ENCODE peak calls at places on chromosomes 5 and 9, in six cellular contexts. One of them, this sample, is unnamed.

GRCh38 chr5:136063778-136064465 is 35.1 kb downstream of the TGFBI start:
- DNase-seq in K562: no peak
- DNase-seq in H1: no peak
- DNase-seq in A549: no peak
- DNase-seq in HepG2: no peak
- DNase-seq in SK-N-SH: no peak
- DNase-seq in this sample: no peak

GRCh38 chr5:115243412-115243811 is 19.3 kb downstream of the PGGT1B start:
- DNase-seq in K562: no peak
- DNase-seq in A549: no peak
- DNase-seq in H1: no peak
- DNase-seq in HepG2: no peak
- DNase-seq in SK-N-SH: no peak
- DNase-seq in this sample: no peak

GRCh38 chr9:87551692-87552303 is 54.1 kb downstream of the DAPK1 start:
- DNase-seq in K562: peak
- DNase-seq in H1: no peak
- DNase-seq in HepG2: no peak
- DNase-seq in A549: no peak
- DNase-seq in SK-N-SH: no peak
- DNase-seq in this sample: no peak

GRCh38 chr9:77014597-77015263 is 4.7 kb upstream of the FOXB2 start:
- DNase-seq in HepG2: no peak
- DNase-seq in H1: peak
- DNase-seq in A549: no peak
- DNase-seq in K562: no peak
- DNase-seq in SK-N-SH: no peak
- DNase-seq in this sample: no peak

GRCh38 chr9:38634315-38634714 is 13.9 kb upstream of the ANKRD18A start:
- DNase-seq in A549: no peak
- DNase-seq in SK-N-SH: no peak
- DNase-seq in K562: no peak
- DNase-seq in HepG2: no peak
- DNase-seq in H1: no peak
- DNase-seq in this sample: no peak

GRCh38 chr9:4061717-4062116 is 238.2 kb downstream of the GLIS3 start:
- DNase-seq in K562: no peak
- DNase-seq in A549: no peak
- DNase-seq in SK-N-SH: no peak
- DNase-seq in HepG2: no peak
- DNase-seq in H1: no peak
- DNase-seq in this sample: no peak

GRCh38 chr5:72523960-72524582 is 16.9 kb upstream of the ZNF366 start:
- DNase-seq in H1: no peak
- DNase-seq in K562: no peak
- DNase-seq in SK-N-SH: no peak
- DNase-seq in HepG2: peak
- DNase-seq in A549: no peak
- DNase-seq in this sample: peak

GRCh38 chr9:125137200-125137599 is 6.1 kb downstream of the SCAI start:
- DNase-seq in SK-N-SH: no peak
- DNase-seq in H1: no peak
- DNase-seq in K562: no peak
- DNase-seq in HepG2: no peak
- DNase-seq in A549: no peak
- DNase-seq in this sample: no peak

GRCh38 chr5:61333351-61334223 is 1.5 kb downstream of the ZSWIM6 start:
- DNase-seq in H1: peak
- DNase-seq in A549: no peak
- DNase-seq in K562: peak
- DNase-seq in HepG2: no peak
- DNase-seq in SK-N-SH: peak
- DNase-seq in this sample: no peak

GRCh38 chr5:77104813-77105212 is 17.7 kb upstream of the ZBED3 start:
- DNase-seq in A549: no peak
- DNase-seq in HepG2: no peak
- DNase-seq in K562: no peak
- DNase-seq in SK-N-SH: no peak
- DNase-seq in H1: no peak
- DNase-seq in this sample: no peak

GRCh38 chr5:177427211-177427822 is 841 bp downstream of the GRK6 start:
- DNase-seq in HepG2: no peak
- DNase-seq in A549: no peak
- DNase-seq in K562: peak
- DNase-seq in SK-N-SH: peak
- DNase-seq in H1: no peak
- DNase-seq in this sample: no peak

GRCh38 chr5:173320259-173320658 is 8.0 kb downstream of the STC2 start:
- DNase-seq in SK-N-SH: no peak
- DNase-seq in K562: no peak
- DNase-seq in A549: no peak
- DNase-seq in HepG2: no peak
- DNase-seq in H1: no peak
- DNase-seq in this sample: no peak

GRCh38 chr9:23648651-23649050 is 177.4 kb downstream of the ELAVL2 start:
- DNase-seq in K562: no peak
- DNase-seq in H1: no peak
- DNase-seq in SK-N-SH: no peak
- DNase-seq in A549: no peak
- DNase-seq in HepG2: no peak
- DNase-seq in this sample: no peak

GRCh38 chr9:116271991-116272390 is 118.4 kb downstream of the PAPPA start:
- DNase-seq in K562: no peak
- DNase-seq in A549: no peak
- DNase-seq in H1: peak
- DNase-seq in SK-N-SH: no peak
- DNase-seq in HepG2: no peak
- DNase-seq in this sample: no peak

GRCh38 chr9:31637265-31637664 is 747.2 kb upstream of the ACO1 start:
- DNase-seq in H1: no peak
- DNase-seq in SK-N-SH: no peak
- DNase-seq in K562: no peak
- DNase-seq in HepG2: no peak
- DNase-seq in A549: no peak
- DNase-seq in this sample: no peak

GRCh38 chr5:130213607-130214006 is 309.3 kb downstream of the CHSY3 start:
- DNase-seq in SK-N-SH: no peak
- DNase-seq in A549: no peak
- DNase-seq in HepG2: no peak
- DNase-seq in K562: no peak
- DNase-seq in H1: no peak
- DNase-seq in this sample: no peak

GRCh38 chr9:10855847-10856246 is 243.0 kb upstream of the PTPRD start:
- DNase-seq in SK-N-SH: no peak
- DNase-seq in A549: no peak
- DNase-seq in K562: no peak
- DNase-seq in H1: no peak
- DNase-seq in HepG2: no peak
- DNase-seq in this sample: no peak

GRCh38 chr9:113963914-113964739 is 88.0 kb downstream of the ZNF618 start:
- DNase-seq in SK-N-SH: no peak
- DNase-seq in HepG2: no peak
- DNase-seq in K562: no peak
- DNase-seq in H1: no peak
- DNase-seq in A549: no peak
- DNase-seq in this sample: no peak

GRCh38 chr9:79952401-79952800 is 380.6 kb downstream of the TLE4 start:
- DNase-seq in H1: no peak
- DNase-seq in SK-N-SH: no peak
- DNase-seq in HepG2: no peak
- DNase-seq in A549: no peak
- DNase-seq in K562: no peak
- DNase-seq in this sample: no peak

GRCh38 chr9:84556556-84556955 is 113.0 kb upstream of the NTRK2 start:
- DNase-seq in SK-N-SH: no peak
- DNase-seq in HepG2: no peak
- DNase-seq in A549: no peak
- DNase-seq in K562: no peak
- DNase-seq in H1: no peak
- DNase-seq in this sample: no peak

GRCh38 chr9:134864821-134865190 is 15.8 kb upstream of the FCN2 start:
- DNase-seq in H1: no peak
- DNase-seq in HepG2: no peak
- DNase-seq in SK-N-SH: no peak
- DNase-seq in K562: no peak
- DNase-seq in A549: no peak
- DNase-seq in this sample: no peak
- TF ChIP-seq CHD2 in H1: no peak
- TF ChIP-seq CHD2 in HepG2: no peak
- TF ChIP-seq CHD2 in SK-N-SH: no peak
- TF ChIP-seq CHD2 in K562: no peak
- TF ChIP-seq CHD2 in A549: no peak
- TF ChIP-seq CHD2 in this sample: no peak

GRCh38 chr5:40383719-40384651 is 295.7 kb upstream of the PTGER4 start:
- DNase-seq in A549: no peak
- DNase-seq in K562: no peak
- DNase-seq in SK-N-SH: no peak
- DNase-seq in H1: no peak
- DNase-seq in HepG2: no peak
- DNase-seq in this sample: no peak

GRCh38 chr5:40384782-40385390 is 294.8 kb upstream of the PTGER4 start:
- DNase-seq in K562: no peak
- DNase-seq in H1: no peak
- DNase-seq in HepG2: no peak
- DNase-seq in SK-N-SH: no peak
- DNase-seq in A549: no peak
- DNase-seq in this sample: no peak

GRCh38 chr5:40389591-40389990 is 290.1 kb upstream of the PTGER4 start:
- DNase-seq in A549: no peak
- DNase-seq in H1: no peak
- DNase-seq in HepG2: no peak
- DNase-seq in K562: no peak
- DNase-seq in SK-N-SH: no peak
- DNase-seq in this sample: no peak

GRCh38 chr5:40385544-40385943 is 294.2 kb upstream of the PTGER4 start:
- DNase-seq in SK-N-SH: no peak
- DNase-seq in A549: no peak
- DNase-seq in HepG2: no peak
- DNase-seq in H1: no peak
- DNase-seq in K562: no peak
- DNase-seq in this sample: no peak

GRCh38 chr5:40386293-40386692 is 293.4 kb upstream of the PTGER4 start:
- DNase-seq in H1: no peak
- DNase-seq in HepG2: no peak
- DNase-seq in K562: no peak
- DNase-seq in SK-N-SH: no peak
- DNase-seq in A549: no peak
- DNase-seq in this sample: peak
- TF ChIP-seq CHD2 in H1: no peak
- TF ChIP-seq CHD2 in HepG2: no peak
- TF ChIP-seq CHD2 in K562: no peak
- TF ChIP-seq CHD2 in SK-N-SH: no peak
- TF ChIP-seq CHD2 in A549: no peak
- TF ChIP-seq CHD2 in this sample: no peak

DNA sequence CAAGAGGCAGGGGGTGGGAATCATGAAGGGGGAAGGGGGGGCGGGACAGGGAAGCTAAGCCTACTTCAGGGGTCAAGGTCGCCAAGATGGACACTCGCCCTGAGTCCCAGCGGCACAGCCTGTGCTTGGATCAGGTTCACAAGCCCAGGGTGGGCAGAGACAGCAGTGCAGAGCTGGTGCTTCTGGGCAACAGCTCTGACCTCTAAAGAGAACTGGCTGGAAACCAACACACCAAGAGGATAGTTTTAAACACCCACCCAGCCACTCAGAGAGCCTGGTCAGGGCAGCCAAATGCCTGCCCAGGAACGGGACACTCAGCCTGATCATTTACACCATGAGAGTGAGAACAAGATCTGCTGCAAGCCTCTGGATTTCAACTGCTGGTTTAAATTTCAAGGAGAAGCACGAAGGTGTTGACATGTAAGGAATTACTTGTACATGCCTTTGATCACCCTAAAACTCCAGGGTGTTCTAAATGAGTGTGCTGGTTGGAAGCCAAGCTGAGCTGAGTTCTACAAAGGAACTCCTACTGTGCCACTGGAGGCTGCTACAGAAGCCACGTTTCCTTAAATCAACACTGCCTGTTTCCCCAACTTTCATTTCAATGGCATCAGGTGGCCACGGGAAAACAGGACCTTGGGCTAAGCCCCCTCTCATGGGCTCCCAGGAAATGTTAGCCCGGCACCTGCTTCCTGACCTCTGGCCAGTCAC is 91.5 kb downstream of the TTLL11 start:
- DNase-seq in SK-N-SH: no peak
- DNase-seq in H1: peak
- DNase-seq in HepG2: no peak
- DNase-seq in K562: no peak
- DNase-seq in A549: no peak
- DNase-seq in this sample: no peak
- TF ChIP-seq CHD2 in SK-N-SH: no peak
- TF ChIP-seq CHD2 in H1: no peak
- TF ChIP-seq CHD2 in HepG2: no peak
- TF ChIP-seq CHD2 in K562: no peak
- TF ChIP-seq CHD2 in A549: no peak
- TF ChIP-seq CHD2 in this sample: no peak

GRCh38 chr5:78500028-78500427 is 139.6 kb downstream of the SCAMP1 start:
- DNase-seq in A549: no peak
- DNase-seq in HepG2: no peak
- DNase-seq in K562: no peak
- DNase-seq in SK-N-SH: no peak
- DNase-seq in H1: no peak
- DNase-seq in this sample: no peak

GRCh38 chr5:78495800-78496199 is 135.4 kb downstream of the SCAMP1 start:
- DNase-seq in K562: no peak
- DNase-seq in H1: peak
- DNase-seq in HepG2: no peak
- DNase-seq in A549: no peak
- DNase-seq in SK-N-SH: no peak
- DNase-seq in this sample: no peak

GRCh38 chr5:78499485-78499884 is 139.1 kb downstream of the SCAMP1 start:
- DNase-seq in SK-N-SH: no peak
- DNase-seq in K562: no peak
- DNase-seq in H1: peak
- DNase-seq in A549: no peak
- DNase-seq in HepG2: no peak
- DNase-seq in this sample: no peak

GRCh38 chr5:78496373-78496772 is 136.0 kb downstream of the SCAMP1 start:
- DNase-seq in H1: no peak
- DNase-seq in HepG2: peak
- DNase-seq in SK-N-SH: no peak
- DNase-seq in K562: no peak
- DNase-seq in A549: no peak
- DNase-seq in this sample: no peak

GRCh38 chr5:78497573-78498533 is 137.4 kb downstream of the SCAMP1 start:
- DNase-seq in HepG2: no peak
- DNase-seq in K562: no peak
- DNase-seq in H1: peak
- DNase-seq in SK-N-SH: no peak
- DNase-seq in A549: no peak
- DNase-seq in this sample: no peak
- TF ChIP-seq CHD2 in HepG2: no peak
- TF ChIP-seq CHD2 in K562: no peak
- TF ChIP-seq CHD2 in H1: no peak
- TF ChIP-seq CHD2 in SK-N-SH: no peak
- TF ChIP-seq CHD2 in A549: no peak
- TF ChIP-seq CHD2 in this sample: no peak